ENCODE peak calls at places on chromosomes 16 and 17, in ten cellular contexts. One of them, this sample, is unnamed.

GRCh38 chr16:67987460-67988160 is 7.3 kb upstream of the DPEP3 start:
- DNase-seq in A172: no peak
- DNase-seq in activated CD4-positive, alpha-beta T cell treated with anti-CD3 and anti-CD28 coated beads for 24 hours: no peak
- DNase-seq in RCC 7860: no peak
- DNase-seq in activated gamma-delta T cell treated with anti-CD3 and anti-CD28 coated beads, Interleukin-2, amount 50 U/mL, for 16 hours: no peak
- DNase-seq in hepatocyte: no peak
- DNase-seq in posterior vena cava: no peak
- DNase-seq in stimulated activated CD4-positive, alpha-beta T cell treated with anti-CD3 and anti-CD28 coated beads, Interleukin-1b, Interleukin-23, amount 100 ng/mL, for 4 hours: no peak
- DNase-seq in thoracic aorta: no peak
- DNase-seq in activated naive CD4-positive, alpha-beta T cell: no peak
- DNase-seq in this sample: no peak

GRCh38 chr16:81137012-81137335 is 40.8 kb upstream of the GCSH start:
- DNase-seq in stimulated activated CD4-positive, alpha-beta T cell treated with anti-CD3 and anti-CD28 coated beads, Interleukin-1b, Interleukin-23, amount 100 ng/mL, for 4 hours: no peak
- DNase-seq in posterior vena cava: no peak
- DNase-seq in activated gamma-delta T cell treated with anti-CD3 and anti-CD28 coated beads, Interleukin-2, amount 50 U/mL, for 16 hours: no peak
- DNase-seq in hepatocyte: peak; percentile 51
- DNase-seq in RCC 7860: no peak
- DNase-seq in thoracic aorta: no peak
- DNase-seq in activated CD4-positive, alpha-beta T cell treated with anti-CD3 and anti-CD28 coated beads for 24 hours: no peak
- DNase-seq in activated naive CD4-positive, alpha-beta T cell: no peak
- DNase-seq in A172: no peak
- DNase-seq in this sample: no peak

GRCh38 chr16:17617021-17617420 is 146.3 kb upstream of the XYLT1 start:
- DNase-seq in activated naive CD4-positive, alpha-beta T cell: no peak
- DNase-seq in thoracic aorta: no peak
- DNase-seq in activated gamma-delta T cell treated with anti-CD3 and anti-CD28 coated beads, Interleukin-2, amount 50 U/mL, for 16 hours: no peak
- DNase-seq in RCC 7860: no peak
- DNase-seq in A172: no peak
- DNase-seq in activated CD4-positive, alpha-beta T cell treated with anti-CD3 and anti-CD28 coated beads for 24 hours: no peak
- DNase-seq in posterior vena cava: no peak
- DNase-seq in hepatocyte: no peak
- DNase-seq in stimulated activated CD4-positive, alpha-beta T cell treated with anti-CD3 and anti-CD28 coated beads, Interleukin-1b, Interleukin-23, amount 100 ng/mL, for 4 hours: no peak
- DNase-seq in this sample: no peak

GRCh38 chr17:29954405-29954804 is 13.0 kb downstream of the EFCAB5 start:
- DNase-seq in stimulated activated CD4-positive, alpha-beta T cell treated with anti-CD3 and anti-CD28 coated beads, Interleukin-1b, Interleukin-23, amount 100 ng/mL, for 4 hours: no peak
- DNase-seq in thoracic aorta: no peak
- DNase-seq in activated naive CD4-positive, alpha-beta T cell: no peak
- DNase-seq in hepatocyte: no peak
- DNase-seq in RCC 7860: no peak
- DNase-seq in activated CD4-positive, alpha-beta T cell treated with anti-CD3 and anti-CD28 coated beads for 24 hours: no peak
- DNase-seq in activated gamma-delta T cell treated with anti-CD3 and anti-CD28 coated beads, Interleukin-2, amount 50 U/mL, for 16 hours: no peak
- DNase-seq in A172: no peak
- DNase-seq in posterior vena cava: no peak
- DNase-seq in this sample: no peak

GRCh38 chr16:19843371-19843770 is 41.3 kb downstream of the GPRC5B start:
- DNase-seq in activated CD4-positive, alpha-beta T cell treated with anti-CD3 and anti-CD28 coated beads for 24 hours: no peak
- DNase-seq in activated naive CD4-positive, alpha-beta T cell: no peak
- DNase-seq in posterior vena cava: no peak
- DNase-seq in thoracic aorta: no peak
- DNase-seq in stimulated activated CD4-positive, alpha-beta T cell treated with anti-CD3 and anti-CD28 coated beads, Interleukin-1b, Interleukin-23, amount 100 ng/mL, for 4 hours: no peak
- DNase-seq in RCC 7860: peak; percentile 14
- DNase-seq in A172: no peak
- DNase-seq in hepatocyte: peak; percentile 29
- DNase-seq in activated gamma-delta T cell treated with anti-CD3 and anti-CD28 coated beads, Interleukin-2, amount 50 U/mL, for 16 hours: no peak
- DNase-seq in this sample: no peak

GRCh38 chr16:19520861-19521331 is 1.0 kb downstream of the GDE1 start:
- DNase-seq in stimulated activated CD4-positive, alpha-beta T cell treated with anti-CD3 and anti-CD28 coated beads, Interleukin-1b, Interleukin-23, amount 100 ng/mL, for 4 hours: no peak
- DNase-seq in thoracic aorta: no peak
- DNase-seq in posterior vena cava: no peak
- DNase-seq in RCC 7860: peak; percentile 38
- DNase-seq in activated gamma-delta T cell treated with anti-CD3 and anti-CD28 coated beads, Interleukin-2, amount 50 U/mL, for 16 hours: no peak
- DNase-seq in activated naive CD4-positive, alpha-beta T cell: no peak
- DNase-seq in activated CD4-positive, alpha-beta T cell treated with anti-CD3 and anti-CD28 coated beads for 24 hours: no peak
- DNase-seq in A172: peak; percentile 87
- DNase-seq in hepatocyte: peak; percentile 68
- DNase-seq in this sample: no peak

GRCh38 chr16:15403392-15403995 is 7.9 kb downstream of the MPV17L start:
- DNase-seq in thoracic aorta: no peak
- DNase-seq in posterior vena cava: no peak
- DNase-seq in A172: no peak
- DNase-seq in RCC 7860: no peak
- DNase-seq in activated gamma-delta T cell treated with anti-CD3 and anti-CD28 coated beads, Interleukin-2, amount 50 U/mL, for 16 hours: no peak
- DNase-seq in hepatocyte: no peak
- DNase-seq in activated naive CD4-positive, alpha-beta T cell: no peak
- DNase-seq in activated CD4-positive, alpha-beta T cell treated with anti-CD3 and anti-CD28 coated beads for 24 hours: no peak
- DNase-seq in stimulated activated CD4-positive, alpha-beta T cell treated with anti-CD3 and anti-CD28 coated beads, Interleukin-1b, Interleukin-23, amount 100 ng/mL, for 4 hours: no peak
- DNase-seq in this sample: no peak

GRCh38 chr17:62825182-62825581 is 17.1 kb upstream of the MARCHF10 start:
- DNase-seq in RCC 7860: no peak
- DNase-seq in hepatocyte: no peak
- DNase-seq in activated CD4-positive, alpha-beta T cell treated with anti-CD3 and anti-CD28 coated beads for 24 hours: no peak
- DNase-seq in posterior vena cava: no peak
- DNase-seq in activated naive CD4-positive, alpha-beta T cell: no peak
- DNase-seq in A172: no peak
- DNase-seq in thoracic aorta: no peak
- DNase-seq in stimulated activated CD4-positive, alpha-beta T cell treated with anti-CD3 and anti-CD28 coated beads, Interleukin-1b, Interleukin-23, amount 100 ng/mL, for 4 hours: no peak
- DNase-seq in activated gamma-delta T cell treated with anti-CD3 and anti-CD28 coated beads, Interleukin-2, amount 50 U/mL, for 16 hours: no peak
- DNase-seq in this sample: no peak

GRCh38 chr17:4236456-4236855 is 27.3 kb downstream of the ANKFY1 start:
- DNase-seq in activated gamma-delta T cell treated with anti-CD3 and anti-CD28 coated beads, Interleukin-2, amount 50 U/mL, for 16 hours: no peak
- DNase-seq in posterior vena cava: no peak
- DNase-seq in thoracic aorta: no peak
- DNase-seq in hepatocyte: no peak
- DNase-seq in activated naive CD4-positive, alpha-beta T cell: no peak
- DNase-seq in RCC 7860: no peak
- DNase-seq in stimulated activated CD4-positive, alpha-beta T cell treated with anti-CD3 and anti-CD28 coated beads, Interleukin-1b, Interleukin-23, amount 100 ng/mL, for 4 hours: no peak
- DNase-seq in activated CD4-positive, alpha-beta T cell treated with anti-CD3 and anti-CD28 coated beads for 24 hours: no peak
- DNase-seq in A172: no peak
- DNase-seq in this sample: no peak

GRCh38 chr17:16484445-16485169 is 7.4 kb downstream of the LRRC75A start:
- DNase-seq in activated gamma-delta T cell treated with anti-CD3 and anti-CD28 coated beads, Interleukin-2, amount 50 U/mL, for 16 hours: no peak
- DNase-seq in thoracic aorta: no peak
- DNase-seq in RCC 7860: no peak
- DNase-seq in hepatocyte: no peak
- DNase-seq in stimulated activated CD4-positive, alpha-beta T cell treated with anti-CD3 and anti-CD28 coated beads, Interleukin-1b, Interleukin-23, amount 100 ng/mL, for 4 hours: no peak
- DNase-seq in activated naive CD4-positive, alpha-beta T cell: no peak
- DNase-seq in A172: no peak
- DNase-seq in activated CD4-positive, alpha-beta T cell treated with anti-CD3 and anti-CD28 coated beads for 24 hours: no peak
- DNase-seq in posterior vena cava: no peak
- DNase-seq in this sample: no peak

This sample was measured in mesothelial cell of epicardium.